ENCODE peak calls at places on chromosome X, in ten cellular contexts. J is IMR-90, B is brain microvascular endothelial cell, P is BE2C, W is mucosa of descending colon, L is body of pancreas, D is pancreas, C is prostate gland, U is OCI-LY7, V is psoas muscle. T is an unnamed sample.

GRCh38 chrX:133440081-133440796 is 24.9 kb upstream of the GPC4 start:
- DNase-seq in C (no peak), L (no peak), D (no peak), V (no peak), J (no peak), B (no peak), P (no peak), U (no peak), W (no peak), T (no peak)

GRCh38 chrX:10106801-10107200 is 50.0 kb upstream of the CLCN4 start:
- DNase-seq in L (no peak), D (no peak), V (no peak), J (no peak), W (no peak), C (no peak), P (no peak), U (peak; percentile 88), B (no peak), T (no peak)

GRCh38 chrX:49291615-49292337 is 11.7 kb upstream of the GAGE10 start:
- DNase-seq in V (peak; percentile 69), P (peak; percentile 60), U (peak; percentile 51), B (peak; percentile 42), L (peak; percentile 73), C (peak; percentile 19), W (no peak), D (peak; percentile 84), J (peak; percentile 45), T (peak; percentile 68)

GRCh38 chrX:70292788-70293187 is 2.9 kb downstream of the KIF4A start:
- DNase-seq in C (no peak), W (no peak), B (no peak), V (no peak), L (no peak), U (no peak), D (no peak), P (no peak), J (no peak), T (no peak)

GRCh38 chrX:14697453-14697852 is 168.1 kb downstream of the GLRA2 start:
- DNase-seq in P (peak; percentile 62), L (peak; percentile 59), U (peak; percentile 19), B (no peak), D (no peak), C (no peak), J (no peak), V (no peak), W (no peak), T (no peak)

GRCh38 chrX:17082831-17083230 is 136.4 kb downstream of the REPS2 start:
- DNase-seq in U (peak; percentile 9), D (no peak), P (no peak), W (no peak), V (no peak), J (no peak), C (no peak), B (no peak), L (no peak), T (peak; percentile 9)

GRCh38 chrX:69097451-69098236 is 67.6 kb downstream of the PJA1 start:
- DNase-seq in V (no peak), L (no peak), U (no peak), P (no peak), B (no peak), J (no peak), D (no peak), C (no peak), W (no peak), T (no peak)

GRCh38 chrX:81202989-81203388 is 1.1 kb downstream of the SH3BGRL start:
- DNase-seq in P (no peak), U (no peak), J (no peak), C (no peak), W (no peak), D (no peak), V (no peak), L (no peak), B (no peak), T (no peak)

GRCh38 chrX:85963736-85964135 is 83.6 kb downstream of the CHM start:
- DNase-seq in P (no peak), V (no peak), J (peak; percentile 96), L (no peak), B (peak; percentile 65), W (no peak), C (no peak), U (no peak), D (no peak), T (peak; percentile 79)

DNA sequence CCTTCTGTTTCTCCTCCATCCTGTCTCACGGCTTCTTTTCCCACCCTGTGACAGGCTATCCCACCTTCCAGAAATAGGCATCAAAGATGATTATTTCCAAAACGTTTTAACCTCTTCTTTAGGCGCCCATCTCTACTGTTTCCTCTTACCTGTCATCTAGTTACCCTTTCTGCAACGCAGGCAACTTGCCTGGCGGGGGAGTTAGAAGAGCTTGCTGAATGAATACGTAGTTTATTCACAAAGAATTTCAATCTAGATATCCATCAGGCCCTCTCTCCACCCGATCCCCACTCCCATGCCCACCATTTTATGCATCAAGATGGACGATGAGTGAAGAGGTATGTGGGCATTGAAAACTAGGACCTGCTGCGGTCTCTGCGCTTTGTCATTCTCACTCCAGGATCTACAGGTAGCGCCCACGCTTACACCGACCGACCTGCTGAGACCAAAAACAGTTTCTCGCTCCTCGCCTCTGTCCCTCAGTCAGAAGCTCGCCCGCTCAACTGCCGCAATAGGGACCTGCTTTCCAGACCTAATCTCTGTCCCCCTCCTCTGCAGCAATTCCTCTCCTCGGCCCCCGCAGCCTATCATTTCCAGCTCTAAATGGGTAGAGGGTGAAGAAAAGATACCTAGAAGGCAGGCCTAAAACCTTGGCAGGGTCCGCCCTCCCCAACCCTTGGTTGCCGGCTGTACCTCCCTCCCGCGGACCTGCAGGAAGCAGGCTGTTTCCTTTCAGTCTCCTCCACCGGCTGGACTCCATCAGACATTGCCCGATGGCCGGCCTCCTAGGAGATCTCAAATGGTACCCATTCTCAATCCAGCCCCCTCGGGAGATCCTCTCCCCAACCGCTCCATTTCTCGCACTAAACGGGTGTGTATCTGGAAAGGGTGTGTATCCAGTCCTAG is 624 bp downstream of the BEX5 start:
- DNase-seq in B (no peak), V (no peak), U (no peak), L (peak; percentile 41), P (no peak), J (no peak), C (peak; percentile 4), W (peak; percentile 48), D (peak; percentile 61), T (no peak)
- H3K4me3 ChIP-seq in B (peak overlapping the region; percentile 5), V (peak overlapping the region; percentile 52), U (no peak overlapping the region), L (peak overlapping the region; percentile 9), P (peak overlapping the region; percentile 20), J (no peak overlapping the region), C (peak overlapping the region; percentile 27), W (no peak overlapping the region), D (peak overlapping the region; percentile 16), T (no peak overlapping the region)

DNA sequence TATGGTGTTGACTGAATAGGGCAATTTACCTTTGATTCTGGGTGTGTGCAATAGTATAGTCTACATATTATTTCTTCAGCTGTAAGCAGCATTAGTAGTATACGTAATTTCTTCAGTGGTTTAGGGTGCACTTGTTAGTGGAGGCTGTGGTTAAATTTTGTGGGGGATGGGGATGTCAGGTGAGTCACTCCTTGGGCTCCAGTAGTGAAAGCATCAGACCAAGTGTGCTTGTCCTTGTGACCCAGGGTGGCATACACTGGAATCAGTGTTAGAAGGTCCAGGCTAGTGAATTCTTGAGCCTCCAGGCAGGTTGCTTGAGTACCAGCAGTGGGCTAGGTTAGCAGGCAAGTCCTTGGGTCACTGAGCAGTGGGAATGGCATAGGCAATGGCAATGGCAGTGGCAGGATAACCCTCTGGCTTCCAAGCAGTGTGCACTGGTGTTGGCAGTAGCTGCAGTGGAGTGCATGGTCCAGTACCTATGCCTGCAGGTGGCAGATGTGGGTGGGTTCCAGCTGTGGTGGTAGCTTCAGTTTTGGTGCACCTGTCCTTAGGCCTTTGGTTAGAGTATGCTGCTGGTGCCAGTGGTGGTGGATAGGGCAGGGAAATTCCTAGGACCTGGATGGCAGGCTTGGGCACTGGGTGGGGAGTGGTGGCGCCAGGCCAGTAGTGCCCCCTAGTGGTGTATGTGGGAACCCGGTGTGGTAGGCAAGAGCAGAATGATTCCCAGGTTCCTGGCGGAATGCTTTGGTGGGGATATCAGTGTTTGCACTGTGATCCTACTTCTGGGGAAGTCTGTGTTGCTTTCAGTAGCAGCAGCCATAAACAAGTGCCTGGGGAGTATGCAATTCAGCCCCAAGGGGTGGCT is 531.0 kb downstream of the SMARCA1 start:
- DNase-seq in L (no peak), W (peak; percentile 24), B (no peak), P (peak; percentile 2), U (no peak), J (no peak), C (no peak), D (no peak), V (no peak), T (no peak)
- TF ChIP-seq CTCF in L (no peak), W (no peak), B (no peak), P (peak; percentile 24), U (peak; percentile 54), J (no peak), C (no peak), D (no peak), V (no peak), T (no peak)

GRCh38 chrX:67545772-67546495 is 2.1 kb downstream of the AR start:
- DNase-seq in B (no peak), V (peak; percentile 65), U (no peak), C (peak; percentile 4), D (peak; percentile 67), P (no peak), W (peak; percentile 45), L (peak; percentile 28), J (no peak), T (no peak)

GRCh38 chrX:67544281-67544680 is 460 bp downstream of the AR start:
- DNase-seq in L (peak; percentile 13), V (peak; percentile 66), P (no peak), W (peak; percentile 36), U (no peak), D (peak; percentile 57), J (no peak), B (no peak), C (peak; percentile 34), T (peak; percentile 61)

GRCh38 chrX:67546496-67547423 is 2.9 kb downstream of the AR start:
- DNase-seq in U (no peak), J (no peak), P (no peak), W (peak; percentile 22), B (no peak), D (no peak), L (no peak), C (no peak), V (peak; percentile 43), T (peak; percentile 26)

GRCh38 chrX:67544871-67545771 is 1.3 kb downstream of the AR start:
- DNase-seq in U (no peak), D (peak; percentile 62), J (peak; percentile 22), P (no peak), B (peak; percentile 18), W (peak; percentile 46), V (peak; percentile 73), L (peak; percentile 6), C (peak; percentile 5), T (peak; percentile 86)

DNA sequence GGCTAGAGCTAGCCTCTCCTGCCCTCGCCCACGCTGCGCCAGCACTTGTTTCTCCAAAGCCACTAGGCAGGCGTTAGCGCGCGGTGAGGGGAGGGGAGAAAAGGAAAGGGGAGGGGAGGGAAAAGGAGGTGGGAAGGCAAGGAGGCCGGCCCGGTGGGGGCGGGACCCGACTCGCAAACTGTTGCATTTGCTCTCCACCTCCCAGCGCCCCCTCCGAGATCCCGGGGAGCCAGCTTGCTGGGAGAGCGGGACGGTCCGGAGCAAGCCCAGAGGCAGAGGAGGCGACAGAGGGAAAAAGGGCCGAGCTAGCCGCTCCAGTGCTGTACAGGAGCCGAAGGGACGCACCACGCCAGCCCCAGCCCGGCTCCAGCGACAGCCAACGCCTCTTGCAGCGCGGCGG is at the start of gene AR:
- DNase-seq in L (peak; percentile 62), C (peak; percentile 69), W (peak; percentile 55), U (no peak), V (peak; percentile 81), P (no peak), J (peak; percentile 28), D (peak; percentile 66), B (peak; percentile 47), T (peak; percentile 77)
- H3K4me3 ChIP-seq in L (no peak within 1 kb of the TSS), C (peak within 1 kb of the TSS; percentile 46), W (no peak within 1 kb of the TSS), U (no peak within 1 kb of the TSS), V (peak within 1 kb of the TSS; percentile 69), P (no peak within 1 kb of the TSS), J (peak within 1 kb of the TSS; percentile 50), D (no peak within 1 kb of the TSS), B (peak within 1 kb of the TSS; percentile 59), T (peak within 1 kb of the TSS; percentile 78)

GRCh38 chrX:150513564-150513963 is 54.9 kb upstream of the MTM1 start:
- DNase-seq in P (no peak), J (no peak), D (no peak), V (no peak), C (no peak), W (no peak), B (no peak), U (no peak), L (no peak), T (no peak)
- TF ChIP-seq CTCF in P (no peak), J (no peak), D (no peak), V (no peak), C (no peak), W (no peak), B (no peak), U (no peak), L (no peak), T (no peak)

T was measured in foreskin fibroblast.